ENCODE peak calls at places on chromosomes 2 and 18, in four cellular contexts. One of them, this sample, is unnamed. For H3K27me3 and H3K9me3, the result is how much of the 10 kb centered on the place peaks cover.

GRCh38 chr2:103469800-103470199 is 708.0 kb downstream of the TMEM182 start:
- DNase-seq in testis: no peak
- DNase-seq in breast epithelium: no peak
- DNase-seq in IMR-90: no peak
- DNase-seq in this sample: no peak

GRCh38 chr2:128606837-128607236 is 288.2 kb upstream of the HS6ST1 start:
- DNase-seq in testis: no peak
- DNase-seq in breast epithelium: no peak
- DNase-seq in IMR-90: no peak
- DNase-seq in this sample: no peak

GRCh38 chr2:158637357-158637756 is 157.8 kb upstream of the DAPL1 start:
- DNase-seq in IMR-90: no peak
- DNase-seq in testis: no peak
- DNase-seq in breast epithelium: no peak
- DNase-seq in this sample: no peak

GRCh38 chr18:48841381-48842258 is 109.1 kb downstream of the SMAD7 start:
- DNase-seq in breast epithelium: no peak
- DNase-seq in testis: no peak
- DNase-seq in IMR-90: peak
- DNase-seq in this sample: no peak

GRCh38 chr2:127083819-127084503 is 23.0 kb downstream of the BIN1 start:
- DNase-seq in testis: peak
- DNase-seq in IMR-90: peak
- DNase-seq in breast epithelium: peak
- DNase-seq in this sample: peak

GRCh38 chr2:224910535-224910934 is 131.7 kb downstream of the DOCK10 start:
- DNase-seq in testis: no peak
- DNase-seq in breast epithelium: no peak
- DNase-seq in IMR-90: peak
- DNase-seq in this sample: no peak

GRCh38 chr18:27991391-27991790 is 185.5 kb downstream of the CDH2 start:
- DNase-seq in IMR-90: no peak
- DNase-seq in breast epithelium: no peak
- DNase-seq in testis: no peak
- DNase-seq in this sample: no peak

GRCh38 chr2:49490710-49491109 is 336.4 kb upstream of the FSHR start:
- DNase-seq in testis: peak
- DNase-seq in IMR-90: no peak
- DNase-seq in breast epithelium: no peak
- DNase-seq in this sample: no peak

GRCh38 chr18:73793386-73793785 is 354.2 kb downstream of the FBXO15 start:
- DNase-seq in IMR-90: peak
- DNase-seq in breast epithelium: no peak
- DNase-seq in testis: no peak
- DNase-seq in this sample: no peak

GRCh38 chr2:42329779-42330178 is 31.2 kb downstream of the COX7A2L start:
- DNase-seq in breast epithelium: no peak
- DNase-seq in testis: no peak
- DNase-seq in IMR-90: no peak
- DNase-seq in this sample: no peak

GRCh38 chr2:23589739-23590138 is 204.8 kb downstream of the KLHL29 start:
- DNase-seq in breast epithelium: no peak
- DNase-seq in testis: no peak
- DNase-seq in IMR-90: no peak
- DNase-seq in this sample: no peak

GRCh38 chr18:44564922-44565321 is 115.8 kb upstream of the SETBP1 start:
- DNase-seq in IMR-90: peak
- DNase-seq in breast epithelium: peak
- DNase-seq in testis: no peak
- DNase-seq in this sample: no peak

GRCh38 chr2:178241852-178242551 is 47.7 kb downstream of the OSBPL6 start:
- DNase-seq in breast epithelium: peak
- DNase-seq in testis: peak
- DNase-seq in IMR-90: peak
- DNase-seq in this sample: peak

GRCh38 chr2:23456881-23457760 is 72.1 kb downstream of the KLHL29 start:
- DNase-seq in testis: no peak
- DNase-seq in IMR-90: peak
- DNase-seq in breast epithelium: no peak
- DNase-seq in this sample: no peak

GRCh38 chr18:54679318-54680149 is 88.5 kb downstream of the DYNAP start:
- DNase-seq in IMR-90: peak
- DNase-seq in testis: no peak
- DNase-seq in breast epithelium: no peak
- DNase-seq in this sample: peak

GRCh38 chr2:229922449-229923386 is at the start of gene FBXO36:
- DNase-seq in IMR-90: peak
- DNase-seq in breast epithelium: peak
- DNase-seq in testis: peak
- DNase-seq in this sample: peak

GRCh38 chr2:64637000-64637628 is 16.6 kb downstream of the SERTAD2 start:
- DNase-seq in testis: no peak
- DNase-seq in breast epithelium: no peak
- DNase-seq in IMR-90: no peak
- DNase-seq in this sample: no peak

GRCh38 chr2:223997938-223998337 is 40.7 kb downstream of the MRPL44 start:
- DNase-seq in breast epithelium: no peak
- DNase-seq in testis: no peak
- DNase-seq in IMR-90: peak
- DNase-seq in this sample: no peak

GRCh38 chr2:205040323-205040722 is 495.0 kb downstream of the PARD3B start:
- DNase-seq in breast epithelium: no peak
- DNase-seq in testis: no peak
- DNase-seq in IMR-90: no peak
- DNase-seq in this sample: no peak

GRCh38 chr2:44324971-44325426 is 36.3 kb downstream of the PREPL start:
- DNase-seq in testis: no peak
- DNase-seq in IMR-90: peak
- DNase-seq in breast epithelium: no peak
- DNase-seq in this sample: no peak

GRCh38 chr2:141316606-141317005 is 814.2 kb downstream of the LRP1B start:
- DNase-seq in IMR-90: no peak
- DNase-seq in testis: no peak
- DNase-seq in breast epithelium: no peak
- DNase-seq in this sample: no peak

GRCh38 chr2:146147448-146148012 is 1627.6 kb upstream of the ZEB2 start:
- DNase-seq in IMR-90: no peak
- DNase-seq in breast epithelium: no peak
- DNase-seq in testis: no peak
- DNase-seq in this sample: no peak

GRCh38 chr2:121705390-121705789 is 31.3 kb downstream of the NIFK start:
- DNase-seq in breast epithelium: no peak
- DNase-seq in testis: no peak
- DNase-seq in IMR-90: no peak
- DNase-seq in this sample: no peak

GRCh38 chr2:112811841-112812306 is 24.7 kb downstream of the IL1B start:
- DNase-seq in breast epithelium: no peak
- DNase-seq in testis: no peak
- DNase-seq in IMR-90: peak
- DNase-seq in this sample: no peak

GRCh38 chr2:28406276-28407096 is 13.8 kb downstream of the FOSL2 start:
- DNase-seq in breast epithelium: peak
- DNase-seq in IMR-90: peak
- DNase-seq in testis: no peak
- DNase-seq in this sample: no peak

GRCh38 chr2:207334631-207335371 is 169.1 kb upstream of the KLF7 start:
- DNase-seq in testis: peak
- DNase-seq in breast epithelium: peak
- DNase-seq in IMR-90: peak
- DNase-seq in this sample: peak

GRCh38 chr2:134491796-134492441 is 226.9 kb downstream of the TMEM163 start:
- DNase-seq in IMR-90: no peak
- DNase-seq in testis: no peak
- DNase-seq in breast epithelium: no peak
- DNase-seq in this sample: no peak

GRCh38 chr18:23378470-23378764 is 74.7 kb upstream of the RIOK3 start:
- DNase-seq in breast epithelium: no peak
- DNase-seq in testis: no peak
- DNase-seq in IMR-90: peak
- DNase-seq in this sample: no peak

GRCh38 chr2:241268716-241269445 is 46.6 kb downstream of the HDLBP start:
- DNase-seq in testis: no peak
- DNase-seq in breast epithelium: no peak
- DNase-seq in IMR-90: peak
- DNase-seq in this sample: no peak

GRCh38 chr2:67561411-67561965 is 164.4 kb downstream of the ETAA1 start:
- DNase-seq in IMR-90: peak
- DNase-seq in testis: peak
- DNase-seq in breast epithelium: no peak
- DNase-seq in this sample: no peak

GRCh38 chr2:3493610-3493997 is 25.7 kb downstream of the ADI1 start:
- DNase-seq in breast epithelium: no peak
- DNase-seq in IMR-90: peak
- DNase-seq in testis: peak
- DNase-seq in this sample: peak

DNA sequence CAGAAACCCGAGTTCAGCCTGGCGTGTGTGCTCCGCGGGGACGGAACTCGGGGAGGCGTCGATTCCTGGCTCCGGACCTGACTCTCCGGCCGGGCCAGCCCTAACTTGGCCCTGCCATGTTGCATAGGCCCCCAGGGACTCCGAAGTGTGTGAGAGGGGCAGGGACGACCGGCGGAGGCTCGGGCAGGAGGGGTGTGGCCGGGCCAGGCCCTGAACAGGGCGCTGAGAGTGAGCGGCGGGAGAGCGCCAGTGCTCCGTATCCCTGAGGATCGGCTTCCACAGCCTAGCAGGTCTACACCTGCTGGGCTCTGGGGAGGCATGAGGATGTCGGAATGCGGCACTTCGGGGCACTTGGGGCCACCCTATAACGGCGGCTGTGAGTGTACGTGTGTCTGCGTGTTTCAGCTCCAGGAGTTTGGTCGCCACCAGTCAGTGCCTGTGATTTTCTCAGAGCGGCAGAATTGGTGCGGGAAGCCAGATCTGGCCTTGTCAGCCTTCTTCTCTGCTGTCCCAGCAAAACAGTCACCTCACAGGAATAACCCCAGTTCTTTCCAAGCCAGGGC is 846 bp downstream of the KCNK3 start:
- DNase-seq in testis: no peak
- DNase-seq in breast epithelium: no peak
- DNase-seq in IMR-90: no peak
- DNase-seq in this sample: no peak
- H3K27me3 ChIP-seq in testis: under half
- H3K27me3 ChIP-seq in breast epithelium: half or more
- H3K27me3 ChIP-seq in IMR-90: half or more
- H3K27me3 ChIP-seq in this sample: under half

DNA sequence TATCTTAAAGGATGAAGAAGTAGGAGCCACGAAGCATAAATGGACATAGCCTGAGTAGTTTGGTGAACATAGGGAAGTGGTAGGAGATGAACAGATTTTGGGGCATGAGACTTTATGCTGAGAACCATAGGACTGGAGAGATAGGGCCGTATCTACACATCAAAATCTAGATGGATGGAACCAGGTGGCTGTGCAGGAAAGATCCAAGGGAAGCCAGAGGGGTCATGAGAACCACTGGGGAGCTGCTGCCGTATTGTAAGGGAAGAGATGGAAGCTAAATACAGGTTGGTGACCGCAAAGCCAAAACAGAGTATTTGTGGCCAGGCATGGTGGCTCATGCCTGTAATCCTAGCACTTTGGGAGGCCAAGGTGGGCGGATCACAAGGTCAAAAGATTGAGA is 124.3 kb downstream of the TRIB2 start:
- DNase-seq in IMR-90: no peak
- DNase-seq in testis: no peak
- DNase-seq in breast epithelium: no peak
- DNase-seq in this sample: no peak
- H3K9me3 ChIP-seq in IMR-90: under half
- H3K9me3 ChIP-seq in testis: under half
- H3K9me3 ChIP-seq in breast epithelium: under half
- H3K9me3 ChIP-seq in this sample: under half

GRCh38 chr2:173076557-173077345 is 1.1 kb downstream of the MAP3K20 start:
- DNase-seq in testis: peak
- DNase-seq in breast epithelium: peak
- DNase-seq in IMR-90: peak
- DNase-seq in this sample: peak
- TF ChIP-seq POLR2A in testis: no peak
- TF ChIP-seq POLR2A in breast epithelium: no peak
- TF ChIP-seq POLR2A in IMR-90: no peak
- TF ChIP-seq POLR2A in this sample: no peak

GRCh38 chr2:26558271-26559043 is 80.5 kb upstream of the OTOF start:
- DNase-seq in breast epithelium: no peak
- DNase-seq in testis: no peak
- DNase-seq in IMR-90: no peak
- DNase-seq in this sample: no peak

GRCh38 chr2:26560892-26561291 is 80.3 kb downstream of the CIB4 start:
- DNase-seq in testis: no peak
- DNase-seq in IMR-90: no peak
- DNase-seq in breast epithelium: no peak
- DNase-seq in this sample: no peak

GRCh38 chr2:26559556-26559955 is 81.6 kb downstream of the CIB4 start:
- DNase-seq in IMR-90: no peak
- DNase-seq in testis: no peak
- DNase-seq in breast epithelium: no peak
- DNase-seq in this sample: no peak

GRCh38 chr2:26557244-26557925 is 79.5 kb upstream of the OTOF start:
- DNase-seq in IMR-90: no peak
- DNase-seq in breast epithelium: no peak
- DNase-seq in testis: no peak
- DNase-seq in this sample: no peak

GRCh38 chr2:26559044-26559405 is 81.1 kb upstream of the OTOF start:
- DNase-seq in testis: no peak
- DNase-seq in breast epithelium: no peak
- DNase-seq in IMR-90: no peak
- DNase-seq in this sample: no peak
- H3K27me3 ChIP-seq in testis: under half
- H3K27me3 ChIP-seq in breast epithelium: under half
- H3K27me3 ChIP-seq in IMR-90: half or more
- H3K27me3 ChIP-seq in this sample: half or more

GRCh38 chr2:161150704-161151103 is 9.5 kb upstream of the TANK start:
- DNase-seq in breast epithelium: no peak
- DNase-seq in IMR-90: no peak
- DNase-seq in testis: no peak
- DNase-seq in this sample: no peak

GRCh38 chr2:161147856-161148255 is 12.4 kb upstream of the TANK start:
- DNase-seq in IMR-90: no peak
- DNase-seq in testis: no peak
- DNase-seq in breast epithelium: no peak
- DNase-seq in this sample: no peak

GRCh38 chr2:161146996-161147395 is 13.2 kb upstream of the TANK start:
- DNase-seq in breast epithelium: no peak
- DNase-seq in IMR-90: no peak
- DNase-seq in testis: no peak
- DNase-seq in this sample: no peak

DNA sequence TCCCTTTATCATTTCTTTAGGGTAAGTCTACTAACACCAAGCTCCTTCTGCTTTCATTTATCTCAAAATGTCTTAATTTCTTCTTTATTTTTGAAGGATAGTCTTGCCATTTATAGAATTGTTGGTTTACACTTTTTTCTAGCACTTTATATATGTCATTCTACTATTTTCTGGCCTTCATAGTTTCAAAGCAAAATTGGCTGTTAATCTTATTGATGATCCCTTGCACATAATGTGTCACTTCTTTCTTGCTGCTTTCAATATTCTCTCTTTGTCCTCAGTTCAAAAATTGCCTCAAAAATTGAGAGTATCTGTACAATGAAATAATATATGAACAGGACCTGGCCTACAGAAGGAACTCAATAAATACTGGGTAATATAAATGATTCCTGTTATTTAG is 7.9 kb upstream of the TANK start:
- DNase-seq in IMR-90: no peak
- DNase-seq in testis: no peak
- DNase-seq in breast epithelium: no peak
- DNase-seq in this sample: no peak
- H3K9me3 ChIP-seq in IMR-90: under half
- H3K9me3 ChIP-seq in testis: under half
- H3K9me3 ChIP-seq in breast epithelium: under half
- H3K9me3 ChIP-seq in this sample: under half